ENCODE peak calls at places on chromosomes 11 and 22, in ten cellular contexts. M is dorsolateral prefrontal cortex, V is A549, F is tibial artery, B is AG09309, N is neural crest cell, Y is WTC11, R is lower lobe of right lung, O is brain microvascular endothelial cell, L is cardiac fibroblast. H is an unnamed sample.

GRCh38 chr11:65132988-65133700 is 1.2 kb downstream of the SYVN1 start:
- DNase-seq in M (no peak), V (peak), F (no peak), B (no peak), N (no peak), Y (peak), R (peak), O (no peak), L (no peak), H (peak)

GRCh38 chr11:127223633-127224032 is 223.1 kb upstream of the KIRREL3 start:
- DNase-seq in M (no peak), V (no peak), F (no peak), B (no peak), N (no peak), Y (no peak), R (no peak), O (no peak), L (no peak), H (no peak)

GRCh38 chr11:57885298-57886035 is 123.9 kb downstream of the CTNND1 start:
- DNase-seq in M (no peak), V (peak), F (no peak), B (no peak), N (peak), Y (peak), R (no peak), O (peak), L (peak), H (no peak)

GRCh38 chr11:121892131-121892681 is 223.8 kb downstream of the BLID start:
- DNase-seq in M (no peak), V (no peak), F (no peak), B (peak), N (no peak), Y (no peak), R (no peak), O (peak), L (peak), H (no peak)

GRCh38 chr11:113550179-113550578 is 75.0 kb upstream of the DRD2 start:
- DNase-seq in M (no peak), V (no peak), F (no peak), B (no peak), N (no peak), Y (no peak), R (no peak), O (no peak), L (no peak), H (no peak)

GRCh38 chr22:20092477-20092854 is 12.4 kb downstream of the DGCR8 start:
- DNase-seq in M (peak), V (no peak), F (no peak), B (no peak), N (no peak), Y (no peak), R (peak), O (no peak), L (no peak), H (no peak)

GRCh38 chr11:58179648-58180047 is 9.2 kb upstream of the OR9Q2 start:
- DNase-seq in M (no peak), V (no peak), F (no peak), B (no peak), N (no peak), Y (no peak), R (peak), O (no peak), L (no peak), H (no peak)

GRCh38 chr11:74490945-74491344 is 2.6 kb downstream of the LIPT2 start:
- DNase-seq in M (no peak), V (no peak), F (no peak), B (no peak), N (no peak), Y (no peak), R (no peak), O (no peak), L (no peak), H (no peak)

GRCh38 chr11:92130432-92130831 is 94.2 kb upstream of the FAT3 start:
- DNase-seq in M (no peak), V (peak), F (no peak), B (peak), N (no peak), Y (no peak), R (no peak), O (peak), L (peak), H (no peak)

GRCh38 chr11:75471134-75471943 is 38.3 kb upstream of the KLHL35 start:
- DNase-seq in M (no peak), V (no peak), F (no peak), B (no peak), N (no peak), Y (no peak), R (peak), O (no peak), L (no peak), H (no peak)

GRCh38 chr22:48798281-48799226 is 1029.1 kb downstream of the BRD1 start:
- DNase-seq in M (no peak), V (no peak), F (no peak), B (no peak), N (no peak), Y (no peak), R (no peak), O (no peak), L (no peak), H (no peak)

GRCh38 chr11:66331542-66332370 is 4.5 kb downstream of the RIN1 start:
- DNase-seq in M (peak), V (no peak), F (peak), B (no peak), N (no peak), Y (no peak), R (peak), O (no peak), L (no peak), H (peak)

GRCh38 chr11:1084561-1085439 is 10.1 kb downstream of the MUC2 start:
- DNase-seq in M (peak), V (no peak), F (no peak), B (no peak), N (no peak), Y (peak), R (peak), O (no peak), L (no peak), H (peak)

GRCh38 chr11:118211006-118211405 is 13.8 kb downstream of the JAML start:
- DNase-seq in M (peak), V (no peak), F (no peak), B (no peak), N (no peak), Y (peak), R (no peak), O (peak), L (peak), H (no peak)

GRCh38 chr11:76599041-76600013 is 71.2 kb downstream of the LRRC32 start:
- DNase-seq in M (no peak), V (no peak), F (no peak), B (no peak), N (no peak), Y (no peak), R (no peak), O (peak), L (peak), H (no peak)

GRCh38 chr11:61841636-61842332 is 13.7 kb downstream of the FADS2 start:
- DNase-seq in M (no peak), V (no peak), F (no peak), B (no peak), N (no peak), Y (no peak), R (no peak), O (no peak), L (no peak), H (peak)

GRCh38 chr22:35314161-35314942 is 14.7 kb downstream of the TOM1 start:
- DNase-seq in M (peak), V (no peak), F (no peak), B (no peak), N (no peak), Y (no peak), R (no peak), O (no peak), L (peak), H (no peak)

GRCh38 chr11:72395993-72396392 is 38.3 kb downstream of the CLPB start:
- DNase-seq in M (no peak), V (no peak), F (no peak), B (no peak), N (no peak), Y (no peak), R (no peak), O (no peak), L (no peak), H (no peak)

GRCh38 chr11:122451911-122452310 is 203.6 kb upstream of the UBASH3B start:
- DNase-seq in M (no peak), V (no peak), F (no peak), B (no peak), N (no peak), Y (no peak), R (no peak), O (no peak), L (no peak), H (no peak)

GRCh38 chr11:112412383-112412782 is 151.7 kb upstream of the PLET1 start:
- DNase-seq in M (no peak), V (no peak), F (no peak), B (no peak), N (no peak), Y (no peak), R (no peak), O (no peak), L (no peak), H (no peak)

GRCh38 chr11:93585758-93586157 is 42.6 kb upstream of the SMCO4 start:
- DNase-seq in M (no peak), V (peak), F (no peak), B (peak), N (no peak), Y (no peak), R (no peak), O (peak), L (peak), H (no peak)

GRCh38 chr11:46554205-46555162 is 39.3 kb downstream of the AMBRA1 start:
- DNase-seq in M (no peak), V (peak), F (no peak), B (peak), N (no peak), Y (no peak), R (no peak), O (peak), L (peak), H (no peak)

GRCh38 chr11:119307219-119307618 is 9.7 kb downstream of the MCAM start:
- DNase-seq in M (no peak), V (no peak), F (no peak), B (no peak), N (no peak), Y (no peak), R (no peak), O (no peak), L (no peak), H (no peak)

GRCh38 chr11:9344046-9344680 is 29.8 kb upstream of the TMEM41B start:
- DNase-seq in M (no peak), V (no peak), F (no peak), B (no peak), N (no peak), Y (no peak), R (no peak), O (no peak), L (no peak), H (no peak)

GRCh38 chr11:62671272-62671603 is 235 bp upstream of the UQCC3 start:
- DNase-seq in M (no peak), V (no peak), F (no peak), B (no peak), N (no peak), Y (no peak), R (no peak), O (peak), L (no peak), H (no peak)

GRCh38 chr11:128653828-128654231 is 40.0 kb upstream of the FLI1 start:
- DNase-seq in M (no peak), V (peak), F (peak), B (no peak), N (no peak), Y (peak), R (peak), O (peak), L (peak), H (no peak)

GRCh38 chr11:20464566-20464965 is 77.0 kb downstream of the PRMT3 start:
- DNase-seq in M (no peak), V (no peak), F (no peak), B (no peak), N (no peak), Y (no peak), R (no peak), O (no peak), L (no peak), H (no peak)

GRCh38 chr11:76892305-76892704 is 31.6 kb downstream of the ACER3 start:
- DNase-seq in M (no peak), V (no peak), F (no peak), B (no peak), N (no peak), Y (no peak), R (no peak), O (no peak), L (no peak), H (no peak)

GRCh38 chr11:24965780-24966179 is 468.9 kb downstream of the LUZP2 start:
- DNase-seq in M (no peak), V (no peak), F (no peak), B (no peak), N (no peak), Y (no peak), R (no peak), O (no peak), L (no peak), H (no peak)

GRCh38 chr11:77195071-77195705 is 67.1 kb downstream of the MYO7A start:
- DNase-seq in M (peak), V (no peak), F (peak), B (no peak), N (no peak), Y (no peak), R (peak), O (no peak), L (no peak), H (peak)

GRCh38 chr22:45424241-45424731 is 10.8 kb downstream of the RIBC2 start:
- DNase-seq in M (no peak), V (no peak), F (peak), B (no peak), N (no peak), Y (no peak), R (peak), O (no peak), L (no peak), H (no peak)

GRCh38 chr11:11253487-11253886 is 99.6 kb downstream of the CSNK2A3 start:
- DNase-seq in M (no peak), V (no peak), F (no peak), B (no peak), N (no peak), Y (no peak), R (no peak), O (no peak), L (no peak), H (no peak)

GRCh38 chr22:30038219-30038618 is 42.0 kb upstream of the HORMAD2 start:
- DNase-seq in M (no peak), V (peak), F (no peak), B (no peak), N (no peak), Y (no peak), R (no peak), O (peak), L (peak), H (no peak)

GRCh38 chr22:50620861-50621490 is 7.0 kb downstream of the ARSA start:
- DNase-seq in M (no peak), V (no peak), F (no peak), B (no peak), N (no peak), Y (no peak), R (no peak), O (no peak), L (no peak), H (no peak)

GRCh38 chr11:65355776-65356393 is 1.3 kb downstream of the TIGD3 start:
- DNase-seq in M (peak), V (no peak), F (no peak), B (no peak), N (no peak), Y (peak), R (peak), O (peak), L (peak), H (peak)

GRCh38 chr22:48358886-48359612 is 1468.6 kb downstream of the BRD1 start:
- DNase-seq in M (no peak), V (no peak), F (no peak), B (no peak), N (no peak), Y (no peak), R (no peak), O (no peak), L (no peak), H (no peak)

GRCh38 chr11:92751594-92751993 is 217.9 kb upstream of the MTNR1B start:
- DNase-seq in M (no peak), V (no peak), F (no peak), B (no peak), N (no peak), Y (no peak), R (no peak), O (no peak), L (no peak), H (no peak)

GRCh38 chr22:38290347-38290746 is 17.5 kb upstream of the TMEM184B start:
- DNase-seq in M (no peak), V (no peak), F (no peak), B (no peak), N (no peak), Y (no peak), R (no peak), O (no peak), L (no peak), H (no peak)

DNA sequence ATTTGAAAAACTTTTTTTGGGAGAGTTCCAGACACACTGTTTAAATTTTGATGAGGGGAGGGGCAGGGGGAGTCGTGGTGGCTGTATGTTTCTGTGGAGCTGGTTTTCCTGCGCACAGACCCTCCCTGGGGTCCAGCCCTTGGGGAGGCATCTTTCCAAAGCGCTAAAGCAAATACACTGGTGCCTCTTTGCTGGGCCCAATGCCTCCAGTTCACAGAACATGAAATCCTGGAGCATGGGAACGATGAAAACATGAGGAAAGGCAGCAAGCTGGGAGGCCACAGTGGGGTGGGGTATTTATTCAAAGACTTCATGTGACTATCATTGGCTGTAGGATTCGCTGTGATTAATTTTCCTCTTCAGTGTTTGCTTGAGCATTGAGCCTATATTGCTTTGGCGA is 135.3 kb downstream of the CCDC34 start:
- DNase-seq in M (no peak), V (no peak), F (no peak), B (no peak), N (no peak), Y (no peak), R (no peak), O (no peak), L (no peak), H (no peak)
- TF ChIP-seq CTCF in M (no peak), V (no peak), F (no peak), B (no peak), N (no peak), Y (no peak), R (no peak), O (no peak), L (no peak), H (no peak)

DNA sequence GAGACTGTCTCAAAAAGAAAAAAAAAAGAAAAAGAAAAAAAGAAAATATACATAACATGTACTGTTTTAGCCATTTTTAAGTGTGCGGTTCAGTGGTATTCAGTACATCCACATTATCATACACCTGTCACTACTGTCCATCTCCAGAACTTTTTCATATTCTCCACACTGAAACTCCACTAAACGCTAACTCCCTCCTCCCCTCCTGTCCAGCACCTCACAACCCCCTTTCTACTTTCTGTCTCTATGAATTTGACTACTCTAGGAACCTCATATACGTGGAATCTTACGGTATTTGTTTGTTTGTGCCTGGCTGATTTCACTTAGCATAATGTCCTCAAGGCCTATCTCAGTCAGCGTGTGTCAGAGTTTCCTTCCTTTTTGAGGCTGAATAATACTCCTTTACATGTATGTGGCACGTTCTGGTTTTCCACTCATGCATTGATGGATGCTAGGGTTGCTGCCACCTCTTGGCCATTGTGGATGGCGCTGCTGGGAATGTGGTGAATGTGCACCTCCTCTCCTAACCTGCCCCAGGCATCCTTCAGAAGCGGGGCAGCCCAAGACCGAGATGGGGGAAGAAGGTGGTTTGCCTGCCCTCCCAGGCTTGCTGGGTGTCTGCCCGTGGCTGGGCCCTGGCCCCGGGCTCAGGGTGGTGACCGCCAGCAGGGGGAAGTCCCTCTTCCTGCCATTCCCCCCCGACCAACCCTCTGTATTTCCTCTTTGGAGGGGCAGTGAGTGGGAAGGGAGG is 60.5 kb downstream of the BCR start:
- DNase-seq in M (no peak), V (peak), F (no peak), B (no peak), N (no peak), Y (peak), R (no peak), O (no peak), L (peak), H (no peak)
- TF ChIP-seq CTCF in M (no peak), V (no peak), F (peak), B (peak), N (no peak), Y (no peak), R (peak), O (peak), L (peak), H (peak)

GRCh38 chr22:22171357-22172218 is 73.0 kb upstream of the VPREB1 start:
- DNase-seq in M (no peak), V (peak), F (no peak), B (no peak), N (peak), Y (peak), R (no peak), O (no peak), L (peak), H (no peak)
- TF ChIP-seq CTCF in M (peak), V (no peak), F (no peak), B (peak), N (peak), Y (peak), R (no peak), O (peak), L (peak), H (peak)

GRCh38 chr22:31604137-31604705 is 57.8 kb downstream of the PISD start:
- DNase-seq in M (no peak), V (no peak), F (no peak), B (no peak), N (no peak), Y (no peak), R (peak), O (no peak), L (no peak), H (no peak)

GRCh38 chr22:31603081-31603525 is 58.9 kb downstream of the PISD start:
- DNase-seq in M (no peak), V (no peak), F (no peak), B (no peak), N (no peak), Y (no peak), R (no peak), O (no peak), L (no peak), H (no peak)

GRCh38 chr22:31605851-31606585 is 56.0 kb downstream of the PISD start:
- DNase-seq in M (no peak), V (no peak), F (no peak), B (no peak), N (no peak), Y (no peak), R (peak), O (no peak), L (no peak), H (no peak)

GRCh38 chr22:31603574-31603973 is 58.4 kb downstream of the PISD start:
- DNase-seq in M (no peak), V (no peak), F (no peak), B (no peak), N (no peak), Y (no peak), R (no peak), O (no peak), L (no peak), H (no peak)

DNA sequence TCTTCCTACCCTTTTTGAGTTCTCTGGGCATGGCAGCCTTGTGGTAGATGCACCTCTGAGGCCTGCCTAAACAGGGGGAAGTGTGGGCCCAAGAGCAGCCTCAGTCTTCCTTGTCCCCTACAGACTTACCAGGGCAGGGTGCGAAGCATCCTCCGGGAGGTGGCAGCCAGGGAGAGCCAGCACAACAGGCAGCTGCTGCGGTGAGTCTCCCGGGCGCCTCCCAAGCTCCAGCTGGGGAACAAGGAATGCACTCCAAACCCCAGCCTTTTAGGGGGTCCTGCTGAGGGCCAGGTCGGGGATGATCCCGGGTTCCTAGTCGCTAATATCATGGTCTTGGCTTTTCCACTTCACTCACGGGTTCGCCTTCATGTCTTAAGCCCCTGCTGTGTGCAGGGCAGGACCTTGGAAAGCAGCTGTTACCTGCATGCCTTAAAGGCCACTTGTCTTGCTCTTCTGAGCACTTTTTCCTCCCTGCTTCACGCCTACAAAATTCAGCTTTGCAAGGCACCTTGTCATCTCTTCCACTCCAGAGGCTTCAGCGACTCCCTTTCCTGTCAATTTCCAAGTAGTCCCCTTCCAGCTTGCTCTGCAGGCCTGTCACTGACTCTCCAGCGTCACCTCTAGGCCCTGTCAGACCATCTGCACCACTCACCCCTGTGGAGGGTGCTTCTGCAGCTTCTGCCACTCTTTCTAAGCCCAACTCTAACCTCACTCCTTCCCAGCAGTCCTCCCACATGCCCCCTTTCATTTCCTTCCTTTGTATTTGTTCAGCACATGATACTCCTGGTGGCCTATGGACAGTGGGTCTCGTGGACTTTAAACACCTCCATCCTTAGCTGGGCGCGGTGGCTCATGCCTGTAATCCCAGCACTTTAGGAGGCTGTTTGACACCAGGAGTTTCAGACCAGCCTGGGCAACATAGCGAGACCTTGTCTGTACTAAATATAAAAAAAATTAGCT is 57.0 kb downstream of the PISD start:
- DNase-seq in M (no peak), V (no peak), F (no peak), B (no peak), N (no peak), Y (no peak), R (peak), O (no peak), L (no peak), H (no peak)
- TF ChIP-seq CTCF in M (no peak), V (no peak), F (no peak), B (no peak), N (no peak), Y (no peak), R (no peak), O (no peak), L (no peak), H (no peak)

H was measured in chondrocyte.